ENCODE peak calls at places on chromosomes 2 and 18, in ten cellular contexts. Z is right atrium auricular region, I is mesenchymal stem cell, Q is adrenal gland, Y is heart left ventricle, N is psoas muscle, J is uterus, T is body of pancreas, K is IMR-90, B is K562. M is an unnamed sample.

GRCh38 chr2:105287692-105288091 is 41.8 kb downstream of the TGFBRAP1 start:
- DNase-seq in Z (no peak), I (peak; percentile 62), Q (no peak), Y (no peak), N (peak; percentile 22), J (no peak), T (peak; percentile 32), K (peak; percentile 35), B (peak; percentile 43), M (no peak)

GRCh38 chr18:71666481-71666880 is 877.7 kb downstream of the CBLN2 start:
- DNase-seq in Z (no peak), I (no peak), Q (no peak), Y (no peak), N (no peak), J (no peak), T (no peak), K (no peak), B (no peak), M (no peak)

GRCh38 chr2:39667142-39667880 is 1.6 kb downstream of the TMEM178A start:
- DNase-seq in Z (no peak), I (no peak), Q (no peak), Y (no peak), N (no peak), J (no peak), T (no peak), K (no peak), B (no peak), M (no peak)

GRCh38 chr18:59448546-59448945 is 89.5 kb upstream of the LMAN1 start:
- DNase-seq in Z (no peak), I (no peak), Q (no peak), Y (no peak), N (no peak), J (no peak), T (no peak), K (peak; percentile 31), B (no peak), M (no peak)

GRCh38 chr2:20484034-20484617 is 37.3 kb downstream of the RHOB start:
- DNase-seq in Z (peak; percentile 47), I (no peak), Q (no peak), Y (no peak), N (no peak), J (no peak), T (no peak), K (no peak), B (no peak), M (no peak)

GRCh38 chr2:51013060-51013746 is 18.7 kb downstream of the NRXN1 start:
- DNase-seq in Z (no peak), I (no peak), Q (no peak), Y (no peak), N (peak; percentile 12), J (no peak), T (peak; percentile 61), K (peak; percentile 12), B (no peak), M (no peak)

GRCh38 chr2:229927817-229928321 is 5.6 kb downstream of the FBXO36 start:
- DNase-seq in Z (no peak), I (peak; percentile 43), Q (no peak), Y (no peak), N (no peak), J (no peak), T (no peak), K (peak; percentile 71), B (no peak), M (no peak)

GRCh38 chr2:144234115-144234772 is 285.7 kb downstream of the ZEB2 start:
- DNase-seq in Z (no peak), I (peak; percentile 24), Q (no peak), Y (no peak), N (no peak), J (no peak), T (no peak), K (peak; percentile 27), B (no peak), M (no peak)

GRCh38 chr2:231679906-231680283 is 28.4 kb upstream of the PTMA start:
- DNase-seq in Z (no peak), I (no peak), Q (no peak), Y (no peak), N (no peak), J (no peak), T (no peak), K (no peak), B (no peak), M (no peak)

GRCh38 chr2:231680992-231681852 is 27.1 kb upstream of the PTMA start:
- DNase-seq in Z (peak; percentile 76), I (peak; percentile 83), Q (peak; percentile 87), Y (peak; percentile 92), N (peak; percentile 92), J (peak; percentile 91), T (peak; percentile 82), K (peak; percentile 82), B (peak; percentile 92), M (peak; percentile 89)

GRCh38 chr2:231679131-231679530 is 29.2 kb upstream of the PTMA start:
- DNase-seq in Z (no peak), I (no peak), Q (no peak), Y (no peak), N (no peak), J (no peak), T (no peak), K (no peak), B (no peak), M (no peak)

GRCh38 chr2:231682546-231683291 is 25.6 kb upstream of the PTMA start:
- DNase-seq in Z (no peak), I (no peak), Q (no peak), Y (no peak), N (peak; percentile 9), J (no peak), T (no peak), K (no peak), B (no peak), M (no peak)

DNA sequence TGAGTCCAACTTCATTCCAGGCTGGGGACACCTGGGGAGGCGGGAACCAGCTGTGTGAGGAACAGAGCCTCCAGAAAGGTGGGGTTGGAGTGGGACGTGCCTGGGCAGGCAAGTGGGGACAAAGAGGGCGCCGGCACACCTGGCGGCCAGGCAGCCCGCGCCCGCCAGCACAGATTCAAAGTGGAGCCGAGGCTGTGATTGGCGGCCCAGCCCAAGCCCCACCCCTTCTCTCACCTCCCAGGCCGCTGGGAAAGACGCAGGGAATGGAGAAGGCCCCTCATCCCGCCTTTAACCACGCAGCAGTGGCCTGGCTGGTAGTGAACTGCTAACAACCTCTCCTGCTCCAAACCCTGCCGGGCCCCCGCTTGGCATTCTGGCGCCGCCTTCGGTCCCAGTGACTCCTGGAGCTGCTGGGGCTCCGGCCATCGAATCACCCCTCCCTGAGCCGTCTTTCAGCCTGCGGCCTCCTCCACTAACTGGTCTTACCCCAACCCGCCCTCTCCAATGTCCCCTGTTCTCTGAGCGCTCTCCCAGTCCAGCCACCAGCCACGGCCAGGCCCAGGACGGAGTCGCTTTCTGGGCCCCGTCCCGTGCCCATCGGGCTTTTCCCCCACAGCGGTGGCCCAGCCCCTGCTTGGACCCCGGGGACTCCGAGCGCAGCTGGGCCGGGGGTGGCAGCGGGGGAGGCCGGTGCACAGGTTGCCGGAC is 27.9 kb upstream of the PTMA start:
- DNase-seq in Z (no peak), I (peak; percentile 46), Q (no peak), Y (no peak), N (peak; percentile 39), J (no peak), T (peak; percentile 41), K (no peak), B (peak; percentile 20), M (no peak)
- H3K27ac ChIP-seq in Z (peak overlapping the region; percentile 95), I (peak overlapping the region; percentile 45), Q (peak overlapping the region; percentile 96), Y (peak overlapping the region; percentile 85), N (peak overlapping the region; percentile 92), J (peak overlapping the region; percentile 89), T (peak overlapping the region; percentile 93), K (peak overlapping the region; percentile 76), B (no peak overlapping the region), M (peak overlapping the region; percentile 81)

GRCh38 chr2:226183033-226183432 is 616.6 kb downstream of the IRS1 start:
- DNase-seq in Z (no peak), I (no peak), Q (no peak), Y (no peak), N (no peak), J (no peak), T (no peak), K (no peak), B (no peak), M (no peak)

GRCh38 chr2:226183550-226183949 is 616.1 kb downstream of the IRS1 start:
- DNase-seq in Z (no peak), I (peak; percentile 21), Q (no peak), Y (no peak), N (no peak), J (no peak), T (no peak), K (peak; percentile 32), B (no peak), M (no peak)

GRCh38 chr2:226185613-226186211 is 613.9 kb downstream of the IRS1 start:
- DNase-seq in Z (no peak), I (peak; percentile 80), Q (no peak), Y (no peak), N (no peak), J (no peak), T (no peak), K (peak; percentile 98), B (no peak), M (no peak)

GRCh38 chr2:226184940-226185575 is 614.6 kb downstream of the IRS1 start:
- DNase-seq in Z (no peak), I (peak; percentile 16), Q (no peak), Y (peak; percentile 19), N (no peak), J (no peak), T (no peak), K (peak; percentile 75), B (no peak), M (no peak)

DNA sequence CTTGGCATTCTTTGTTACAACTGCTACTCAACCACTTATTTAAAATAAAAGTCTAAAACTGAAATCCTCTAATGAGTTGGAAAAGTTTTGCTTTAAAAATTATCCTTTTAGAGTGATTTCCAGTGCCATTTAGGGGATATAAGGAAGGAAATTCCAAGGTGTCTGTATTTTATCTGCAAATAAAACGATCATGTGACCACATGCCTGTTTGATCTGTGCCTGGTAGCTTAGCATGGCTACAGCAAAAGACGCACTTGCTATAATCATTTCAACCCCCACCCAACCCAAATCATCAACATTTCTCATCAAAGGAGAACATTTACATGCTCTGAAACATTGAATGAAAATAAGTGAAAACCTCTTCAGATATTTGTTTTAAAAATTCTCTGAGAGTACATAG is 615.1 kb downstream of the IRS1 start:
- DNase-seq in Z (no peak), I (no peak), Q (no peak), Y (no peak), N (no peak), J (no peak), T (no peak), K (no peak), B (no peak), M (no peak)
- H3K4me3 ChIP-seq in Z (no peak overlapping the region), I (peak overlapping the region; percentile 59), Q (no peak overlapping the region), Y (no peak overlapping the region), N (no peak overlapping the region), J (no peak overlapping the region), T (no peak overlapping the region), K (no peak overlapping the region), B (no peak overlapping the region), M (no peak overlapping the region)

DNA sequence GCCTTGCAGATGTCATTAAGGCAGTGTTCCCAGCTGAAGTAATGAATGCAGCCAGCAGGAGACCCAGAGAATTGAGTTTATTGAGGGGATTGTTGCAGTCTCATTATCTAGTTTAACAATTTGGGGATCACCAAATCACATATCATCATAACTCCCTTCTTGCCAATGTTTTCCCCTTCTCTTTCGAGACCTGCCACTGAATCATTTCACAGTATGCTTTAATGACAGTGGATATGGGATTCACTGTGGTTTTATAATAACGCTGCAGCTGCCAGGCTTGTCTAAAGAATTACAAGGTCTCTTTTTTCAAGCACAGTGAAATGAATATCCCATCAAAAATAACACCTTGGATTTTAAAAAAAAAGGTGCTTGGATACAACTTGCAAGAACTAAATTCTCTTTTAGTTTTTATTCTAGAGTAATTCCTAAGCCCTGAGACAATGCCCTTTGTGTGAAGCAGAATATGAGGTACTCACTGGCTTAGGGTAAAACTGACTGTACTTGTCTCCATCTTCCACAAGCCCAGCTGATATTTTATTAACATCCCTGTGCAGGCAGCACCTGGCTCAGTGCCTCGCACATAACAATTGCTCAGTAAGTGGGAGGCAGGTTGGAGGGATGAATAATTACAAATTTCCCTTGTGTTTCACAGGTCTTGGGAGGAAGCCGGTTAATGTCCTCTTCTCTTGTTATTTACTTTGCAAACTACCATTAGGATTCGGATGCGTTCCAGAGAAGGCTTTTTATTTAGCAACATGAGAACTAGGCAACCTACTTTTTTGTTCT is 249.6 kb upstream of the FSHR start:
- DNase-seq in Z (no peak), I (no peak), Q (no peak), Y (no peak), N (no peak), J (no peak), T (no peak), K (no peak), B (no peak), M (no peak)
- H3K27ac ChIP-seq in Z (no peak overlapping the region), I (no peak overlapping the region), Q (no peak overlapping the region), Y (no peak overlapping the region), N (no peak overlapping the region), J (no peak overlapping the region), T (no peak overlapping the region), K (no peak overlapping the region), B (no peak overlapping the region), M (no peak overlapping the region)

GRCh38 chr2:189552334-189552990 is 28.1 kb downstream of the SLC40A1 start:
- DNase-seq in Z (no peak), I (no peak), Q (peak; percentile 42), Y (no peak), N (no peak), J (no peak), T (no peak), K (no peak), B (no peak), M (no peak)
- H3K4me3 ChIP-seq in Z (no peak overlapping the region), I (no peak overlapping the region), Q (no peak overlapping the region), Y (no peak overlapping the region), N (no peak overlapping the region), J (no peak overlapping the region), T (no peak overlapping the region), K (no peak overlapping the region), B (no peak overlapping the region), M (no peak overlapping the region)